ENCODE peak calls at places on chromosomes 4 and X, in five cellular contexts. R, M, C, P and Q are unnamed samples.

GRCh38 chrX:144798972-144799371 is 448.3 kb upstream of the SPANXN1 start:
- DNase-seq in C (no peak), P (no peak), M (no peak), R (no peak), Q (no peak)

GRCh38 chrX:23736030-23736429 is 7.0 kb downstream of the ACOT9 start:
- DNase-seq in P (no peak), C (no peak), M (no peak), R (no peak), Q (no peak)

GRCh38 chrX:13085533-13085932 is 41.1 kb upstream of the FAM9C start:
- DNase-seq in C (no peak), R (no peak), P (no peak), M (no peak), Q (no peak)

GRCh38 chr4:7462509-7462971 is 27.8 kb upstream of the PSAPL1 start:
- DNase-seq in P (no peak), M (peak; percentile 17), R (no peak), C (peak; percentile 32), Q (no peak)

GRCh38 chr4:100811046-100811445 is 293.2 kb upstream of the EMCN start:
- DNase-seq in P (no peak), C (no peak), R (no peak), M (no peak), Q (no peak)

GRCh38 chrX:48648299-48648698 is 35.3 kb upstream of the WAS start:
- DNase-seq in C (peak; percentile 27), P (no peak), R (no peak), M (peak; percentile 56), Q (peak; percentile 22)

GRCh38 chrX:40646489-40647306 is 663 bp downstream of the CXorf38 start:
- DNase-seq in P (peak; percentile 80), M (peak; percentile 7), C (peak; percentile 59), R (no peak), Q (peak; percentile 62)

GRCh38 chr4:21858971-21859370 is 89.6 kb downstream of the KCNIP4 start:
- DNase-seq in R (no peak), P (no peak), M (no peak), C (no peak), Q (no peak)

GRCh38 chr4:87120411-87121162 is 99.8 kb downstream of the KLHL8 start:
- DNase-seq in R (no peak), P (no peak), M (peak; percentile 34), C (no peak), Q (peak; percentile 84)

GRCh38 chrX:95505721-95506120 is 1178.9 kb upstream of the DIAPH2 start:
- DNase-seq in R (no peak), M (no peak), C (no peak), P (no peak), Q (no peak)

GRCh38 chr4:31518796-31519250 is 798.7 kb downstream of the PCDH7 start:
- DNase-seq in M (no peak), P (no peak), R (no peak), C (no peak), Q (no peak)

GRCh38 chr4:970854-971520 is 2.4 kb downstream of the DGKQ start:
- DNase-seq in C (no peak), P (no peak), M (no peak), R (no peak), Q (peak; percentile 52)

GRCh38 chr4:22202351-22203343 is 254.1 kb upstream of the KCNIP4 start:
- DNase-seq in M (no peak), R (no peak), P (no peak), C (no peak), Q (peak; percentile 17)

GRCh38 chrX:125004799-125005198 is 314.9 kb upstream of the TEX13C start:
- DNase-seq in R (no peak), P (no peak), C (no peak), M (no peak), Q (no peak)

GRCh38 chr4:93764647-93765246 is 63.8 kb upstream of the ATOH1 start:
- DNase-seq in R (peak; percentile 29), P (no peak), M (peak; percentile 65), C (no peak), Q (peak; percentile 20)

GRCh38 chr4:72846280-72847111 is 223.0 kb downstream of the COX18 start:
- DNase-seq in P (no peak), M (no peak), C (no peak), R (peak; percentile 2), Q (peak; percentile 23)

GRCh38 chr4:139223682-139224317 is 46.8 kb upstream of the ELF2 start:
- DNase-seq in P (no peak), C (no peak), M (peak; percentile 33), R (no peak), Q (no peak)

GRCh38 chr4:138576684-138577083 is 334.5 kb upstream of the SLC7A11 start:
- DNase-seq in R (no peak), P (no peak), C (no peak), M (no peak), Q (no peak)

GRCh38 chr4:140150886-140151699 is 2.9 kb downstream of the MAML3 start:
- DNase-seq in P (peak; percentile 85), M (peak; percentile 89), R (peak; percentile 75), C (peak; percentile 88), Q (peak; percentile 94)

GRCh38 chrX:8815460-8816065 is 14.4 kb upstream of the FAM9A start:
- DNase-seq in M (peak; percentile 67), R (peak; percentile 58), C (no peak), P (no peak), Q (peak; percentile 42)

GRCh38 chrX:38770152-38770551 is 31.1 kb upstream of the MID1IP1 start:
- DNase-seq in R (no peak), M (no peak), C (no peak), P (no peak), Q (no peak)

GRCh38 chrX:142999209-142999720 is 26.5 kb upstream of the SPANXN4 start:
- DNase-seq in M (no peak), R (no peak), C (no peak), P (no peak), Q (no peak)

GRCh38 chr4:76016383-76016782 is 6.9 kb downstream of the CXCL10 start:
- DNase-seq in M (no peak), C (no peak), P (peak; percentile 64), R (no peak), Q (no peak)

GRCh38 chr4:53476232-53477037 is 99.0 kb downstream of the FIP1L1 start:
- DNase-seq in R (no peak), C (no peak), P (no peak), M (peak; percentile 25), Q (no peak)

GRCh38 chr4:24659241-24659961 is 75.0 kb upstream of the DHX15 start:
- DNase-seq in P (no peak), C (no peak), M (no peak), R (no peak), Q (peak; percentile 41)

DNA sequence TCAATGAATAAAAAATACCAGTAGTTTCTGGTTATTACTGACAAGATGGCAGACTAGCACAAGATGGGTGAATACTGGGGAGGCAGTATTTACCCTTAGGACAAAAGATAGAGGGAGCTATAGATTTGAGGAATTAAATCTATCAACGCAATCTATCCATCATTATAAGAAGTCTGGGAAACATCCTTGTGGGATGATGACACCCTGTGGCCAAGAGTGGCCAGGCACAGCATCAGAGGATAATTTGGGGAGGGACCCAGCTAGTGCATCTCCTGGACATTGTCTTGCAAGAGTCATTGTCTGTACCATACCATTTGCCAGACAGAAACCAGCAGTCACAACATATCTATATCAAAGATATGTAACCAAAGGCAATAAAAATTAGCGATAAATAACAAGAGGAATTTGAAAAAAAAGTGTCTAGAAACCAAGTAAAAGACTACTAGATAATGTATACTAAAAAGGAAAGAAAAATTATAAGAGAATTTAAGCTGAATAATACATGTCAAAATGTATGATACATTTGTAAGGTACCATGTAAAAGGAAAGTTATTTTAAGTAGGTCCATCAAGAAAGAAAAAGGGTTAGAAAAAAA is 22.9 kb downstream of the KCTD8 start:
- DNase-seq in M (no peak), R (peak; percentile 27), P (no peak), C (no peak), Q (no peak)
- TF ChIP-seq CTCF in M (no peak), R (peak; percentile 63), P (no peak), C (no peak), Q (no peak)

DNA sequence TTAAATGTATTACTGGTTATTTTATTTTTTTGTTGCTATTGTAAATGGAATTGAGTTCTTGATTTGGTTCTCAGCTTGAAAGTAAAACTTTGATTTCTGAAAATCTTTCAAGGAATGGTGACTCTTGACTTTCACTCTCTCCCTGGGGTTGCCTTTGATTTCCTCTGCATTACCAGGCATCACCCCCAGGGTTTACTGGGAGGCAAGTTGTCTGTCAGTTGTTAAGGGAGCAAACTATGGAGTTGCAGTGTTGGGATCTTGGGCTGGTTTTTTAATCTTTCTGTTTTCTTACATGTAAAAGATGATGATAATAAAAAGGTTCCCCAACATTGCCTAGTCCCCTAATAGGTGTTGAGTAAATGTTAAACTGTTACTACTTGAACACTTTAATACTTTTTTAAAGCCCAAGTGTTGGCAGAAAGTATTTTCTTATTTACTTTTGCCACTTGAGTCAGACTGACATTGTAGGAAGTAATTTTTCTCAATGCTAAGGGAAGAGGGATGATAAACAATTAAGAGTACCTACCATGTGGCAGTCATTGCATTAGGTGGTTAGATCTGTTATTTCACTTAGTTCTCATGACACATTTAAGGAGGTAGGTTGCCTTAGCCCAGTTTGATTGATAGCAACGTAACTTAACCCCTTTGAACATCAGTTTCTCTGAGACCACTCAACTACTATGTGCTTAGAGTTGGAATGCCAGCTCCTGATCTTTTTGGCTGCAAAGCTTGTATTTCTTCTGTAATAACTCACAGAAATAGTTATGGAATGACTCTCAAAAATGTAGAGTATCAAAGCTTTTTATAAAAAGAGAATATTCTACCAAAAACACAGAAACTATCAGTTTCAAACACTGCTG is 67.1 kb downstream of the DCLK2 start:
- DNase-seq in R (no peak), P (no peak), C (no peak), M (no peak), Q (no peak)
- TF ChIP-seq CTCF in R (peak; percentile 43), P (no peak), C (no peak), M (no peak), Q (no peak)

DNA sequence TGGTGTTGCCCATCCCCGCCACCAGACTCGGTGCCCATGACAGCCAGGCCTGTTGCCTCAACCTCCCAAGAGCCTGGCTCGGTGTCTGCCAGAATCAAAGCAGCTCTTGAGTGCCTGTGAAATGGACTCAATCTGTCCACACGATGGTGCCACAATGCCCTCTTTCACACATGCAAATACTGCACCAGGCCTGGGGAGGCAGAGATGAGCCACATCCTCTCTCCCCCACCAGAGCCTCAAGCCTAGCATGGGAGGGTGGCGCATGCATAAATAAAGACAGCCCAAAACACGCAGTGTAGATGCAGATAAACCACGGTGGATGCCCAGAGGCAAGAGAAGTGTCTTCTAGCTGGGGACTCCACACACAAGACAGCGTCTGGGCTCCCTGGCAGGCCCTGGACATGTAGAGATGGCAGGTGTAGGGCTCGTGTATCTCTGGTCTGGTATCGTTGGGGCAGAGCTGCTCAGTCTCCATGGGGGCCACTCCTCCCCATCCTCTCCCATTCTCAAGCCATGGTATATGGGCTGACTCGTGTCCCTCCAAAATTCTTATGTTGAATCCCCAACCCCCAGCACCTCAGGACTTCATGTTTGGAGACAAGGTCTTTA is 65.6 kb downstream of the JAKMIP1 start:
- DNase-seq in P (no peak), M (no peak), C (no peak), R (no peak), Q (no peak)
- TF ChIP-seq CTCF in P (no peak), M (no peak), C (no peak), R (no peak), Q (no peak)

GRCh38 chrX:78595901-78596502 is 63.1 kb downstream of the RTL3 start:
- DNase-seq in P (no peak), C (no peak), R (peak; percentile 33), M (peak; percentile 5), Q (no peak)
- TF ChIP-seq CTCF in P (no peak), C (no peak), R (no peak), M (no peak), Q (no peak)